ENCODE peak calls at places on chromosome 5, in four cellular contexts. A, E, R and J are unnamed samples.

GRCh38 chr5:136062563-136063274 is 33.9 kb downstream of the TGFBI start:
- DNase-seq in A (peak; percentile 73), E (no peak), R (no peak), J (peak; percentile 61)

GRCh38 chr5:68285075-68285827 is 69.7 kb downstream of the PIK3R1 start:
- DNase-seq in A (no peak), E (no peak), R (no peak), J (no peak)

GRCh38 chr5:3943803-3944202 is 348.2 kb downstream of the IRX1 start:
- DNase-seq in A (no peak), E (no peak), R (no peak), J (no peak)

GRCh38 chr5:42887094-42887493 is 75.4 kb upstream of the SELENOP start:
- DNase-seq in A (no peak), E (no peak), R (no peak), J (no peak)

GRCh38 chr5:135996611-135997010 is 32.2 kb upstream of the TGFBI start:
- DNase-seq in A (no peak), E (no peak), R (no peak), J (no peak)

GRCh38 chr5:93158841-93159240 is 422.2 kb downstream of the NR2F1-AS1 start:
- DNase-seq in A (no peak), E (no peak), R (no peak), J (no peak)

GRCh38 chr5:59040007-59040803 is 457.3 kb downstream of the RAB3C start:
- DNase-seq in A (no peak), E (no peak), R (no peak), J (peak; percentile 91)

GRCh38 chr5:132979367-132979935 is 16.0 kb upstream of the AFF4 start:
- DNase-seq in A (no peak), E (no peak), R (no peak), J (no peak)

GRCh38 chr5:149219584-149219983 is 52.1 kb upstream of the AFAP1L1 start:
- DNase-seq in A (no peak), E (no peak), R (no peak), J (no peak)

GRCh38 chr5:73417307-73418035 is 31.1 kb downstream of the FOXD1 start:
- DNase-seq in A (no peak), E (no peak), R (no peak), J (no peak)

GRCh38 chr5:150618588-150619281 is 21.7 kb upstream of the SYNPO start:
- DNase-seq in A (no peak), E (no peak), R (no peak), J (peak; percentile 94)

GRCh38 chr5:131261483-131261882 is 2.4 kb upstream of the CDC42SE2 start:
- DNase-seq in A (no peak), E (no peak), R (no peak), J (no peak)

GRCh38 chr5:5063533-5063953 is 76.6 kb upstream of the ADAMTS16 start:
- DNase-seq in A (peak; percentile 14), E (no peak), R (no peak), J (no peak)

GRCh38 chr5:50666261-50667078 is at the start of gene PARP8:
- DNase-seq in A (peak; percentile 86), E (peak; percentile 53), R (peak; percentile 53), J (peak; percentile 63)

GRCh38 chr5:159003045-159004030 is 96.4 kb downstream of the EBF1 start:
- DNase-seq in A (no peak), E (no peak), R (no peak), J (no peak)

GRCh38 chr5:119048246-119048645 is 22.6 kb upstream of the DMXL1 start:
- DNase-seq in A (no peak), E (no peak), R (no peak), J (no peak)

GRCh38 chr5:3175416-3175815 is 420.2 kb upstream of the IRX1 start:
- DNase-seq in A (no peak), E (no peak), R (no peak), J (no peak)

GRCh38 chr5:133079048-133079447 is 27.2 kb downstream of the HSPA4 start:
- DNase-seq in A (no peak), E (no peak), R (no peak), J (no peak)

GRCh38 chr5:158658439-158659230 is 441.1 kb downstream of the EBF1 start:
- DNase-seq in A (peak; percentile 59), E (no peak), R (no peak), J (no peak)

GRCh38 chr5:81488862-81489261 is 94.9 kb upstream of the ACOT12 start:
- DNase-seq in A (no peak), E (no peak), R (no peak), J (no peak)

GRCh38 chr5:73274870-73275756 is 102.1 kb downstream of the TMEM174 start:
- DNase-seq in A (no peak), E (no peak), R (no peak), J (peak; percentile 12)

GRCh38 chr5:125835293-125836172 is 587.7 kb upstream of the GRAMD2B start:
- DNase-seq in A (peak; percentile 67), E (peak; percentile 62), R (no peak), J (peak; percentile 80)

GRCh38 chr5:394671-395155 is 48.3 kb upstream of the EXOC3 start:
- DNase-seq in A (no peak), E (no peak), R (no peak), J (no peak)

GRCh38 chr5:73295447-73295846 is 122.5 kb downstream of the TMEM174 start:
- DNase-seq in A (peak; percentile 39), E (no peak), R (no peak), J (no peak)

GRCh38 chr5:131258733-131259132 is 5.1 kb upstream of the CDC42SE2 start:
- DNase-seq in A (no peak), E (no peak), R (no peak), J (no peak)

GRCh38 chr5:150441813-150442698 is 7.5 kb downstream of the RPS14 start:
- DNase-seq in A (no peak), E (no peak), R (no peak), J (no peak)

GRCh38 chr5:97915101-97915500 is 732.1 kb upstream of the RIOK2 start:
- DNase-seq in A (no peak), E (no peak), R (no peak), J (no peak)

GRCh38 chr5:23318960-23319359 is 188.4 kb upstream of the PRDM9 start:
- DNase-seq in A (no peak), E (no peak), R (no peak), J (no peak)

GRCh38 chr5:174119386-174119785 is 73.9 kb downstream of the NSG2 start:
- DNase-seq in A (no peak), E (no peak), R (no peak), J (no peak)

GRCh38 chr5:164357405-164358033 is 852.1 kb downstream of the MAT2B start:
- DNase-seq in A (no peak), E (no peak), R (no peak), J (no peak)

GRCh38 chr5:59300930-59301329 is 592.6 kb downstream of the PDE4D start:
- DNase-seq in A (no peak), E (no peak), R (no peak), J (no peak)

GRCh38 chr5:15547440-15547839 is 47.5 kb downstream of the FBXL7 start:
- DNase-seq in A (no peak), E (no peak), R (no peak), J (no peak)

GRCh38 chr5:84191296-84191695 is 193.4 kb downstream of the EDIL3 start:
- DNase-seq in A (no peak), E (peak; percentile 37), R (no peak), J (peak; percentile 5)